ENCODE peak calls at places on chromosomes 2 and 18, in five cellular contexts. C, O, Z, R and A are unnamed samples.

GRCh38 chr2:48940606-48941005 is 185.1 kb upstream of the LHCGR start:
- DNase-seq in C (no peak), O (no peak), Z (no peak), R (peak), A (no peak)

GRCh38 chr2:5719629-5720334 is 27.6 kb downstream of the SOX11 start:
- DNase-seq in C (no peak), O (no peak), Z (no peak), R (no peak), A (no peak)

GRCh38 chr2:33552758-33553461 is 46.2 kb downstream of the FAM98A start:
- DNase-seq in C (no peak), O (no peak), Z (no peak), R (no peak), A (no peak)

GRCh38 chr2:67918471-67918870 is 144.3 kb downstream of the C1D start:
- DNase-seq in C (no peak), O (no peak), Z (no peak), R (no peak), A (no peak)

GRCh38 chr18:58831610-58832009 is 33.1 kb upstream of the ZNF532 start:
- DNase-seq in C (no peak), O (no peak), Z (no peak), R (no peak), A (no peak)

GRCh38 chr2:2862386-2862785 is 515.2 kb downstream of the EIPR1 start:
- DNase-seq in C (no peak), O (no peak), Z (no peak), R (no peak), A (no peak)

GRCh38 chr2:222319576-222320440 is 21.0 kb upstream of the PAX3 start:
- DNase-seq in C (peak), O (no peak), Z (peak), R (peak), A (no peak)

GRCh38 chr2:192500550-192501200 is 305.9 kb upstream of the TMEFF2 start:
- DNase-seq in C (no peak), O (no peak), Z (no peak), R (peak), A (no peak)

GRCh38 chr2:53242090-53242489 is 525.5 kb upstream of the CHAC2 start:
- DNase-seq in C (no peak), O (no peak), Z (no peak), R (no peak), A (no peak)

GRCh38 chr2:15456343-15456742 is 104.8 kb downstream of the NBAS start:
- DNase-seq in C (no peak), O (no peak), Z (no peak), R (no peak), A (no peak)

GRCh38 chr18:9092665-9093064 is 9.8 kb upstream of the NDUFV2 start:
- DNase-seq in C (no peak), O (no peak), Z (no peak), R (no peak), A (no peak)

GRCh38 chr18:23716516-23716915 is 27.3 kb downstream of the LAMA3 start:
- DNase-seq in C (no peak), O (peak), Z (no peak), R (no peak), A (no peak)

GRCh38 chr2:215435261-215435808 is 533 bp downstream of the FN1 start:
- DNase-seq in C (peak), O (no peak), Z (no peak), R (no peak), A (peak)

GRCh38 chr2:172102858-172103359 is at the start of gene DLX2:
- DNase-seq in C (peak), O (no peak), Z (peak), R (peak), A (peak)

GRCh38 chr2:163665051-163665450 is 70.8 kb downstream of the FIGN start:
- DNase-seq in C (no peak), O (no peak), Z (no peak), R (no peak), A (no peak)

GRCh38 chr2:176454893-176455810 is 185.9 kb downstream of the MTX2 start:
- DNase-seq in C (peak), O (no peak), Z (peak), R (peak), A (peak)

GRCh38 chr2:112803691-112804521 is 19.6 kb upstream of the IL1A start:
- DNase-seq in C (no peak), O (no peak), Z (no peak), R (no peak), A (no peak)